ENCODE peak calls at places on chromosomes 16 and 17, in four cellular contexts. D is GOT3, P is NB4, N is foreskin fibroblast. V is an unnamed sample.

GRCh38 chr17:45697076-45697475 is 87.0 kb upstream of the CRHR1 start:
- DNase-seq in P (no peak), D (no peak), N (no peak), V (no peak)

GRCh38 chr16:88723911-88724310 is 17.6 kb downstream of the CTU2 start:
- DNase-seq in P (no peak), N (no peak), D (no peak), V (no peak)

GRCh38 chr16:23196577-23196976 is 14.0 kb downstream of the SCNN1G start:
- DNase-seq in N (no peak), P (no peak), D (no peak), V (no peak)

GRCh38 chr16:12771341-12771798 is 32.3 kb downstream of the CPPED1 start:
- DNase-seq in P (no peak), N (no peak), D (no peak), V (peak)

GRCh38 chr16:6864244-6864643 is 468.4 kb upstream of the RBFOX1 start:
- DNase-seq in P (no peak), N (no peak), D (no peak), V (no peak)

GRCh38 chr17:63571632-63572310 is 21.5 kb downstream of the DCAF7 start:
- DNase-seq in D (no peak), P (peak), N (peak), V (no peak)

GRCh38 chr17:36980281-36980761 is 31.6 kb downstream of the AATF start:
- DNase-seq in D (no peak), N (no peak), P (no peak), V (no peak)

GRCh38 chr17:14228903-14229302 is 7.8 kb downstream of the CDRT15 start:
- DNase-seq in N (peak), D (no peak), P (no peak), V (no peak)

GRCh38 chr17:57832299-57832698 is 17.5 kb downstream of the MRPS23 start:
- DNase-seq in N (no peak), D (no peak), P (peak), V (no peak)

GRCh38 chr17:76371656-76372628 is 12.5 kb upstream of the SPHK1 start:
- DNase-seq in N (peak), D (no peak), P (no peak), V (peak)

GRCh38 chr16:56972898-56973689 is 11.3 kb downstream of the CETP start:
- DNase-seq in N (no peak), D (no peak), P (no peak), V (no peak)

GRCh38 chr16:69324013-69324531 is 6.3 kb downstream of the PDF start:
- DNase-seq in D (no peak), P (no peak), N (no peak), V (no peak)

GRCh38 chr16:73129455-73129854 is 81.5 kb upstream of the ZFHX3 start:
- DNase-seq in D (no peak), P (no peak), N (no peak), V (no peak)

GRCh38 chr16:85595812-85596495 is 17.2 kb upstream of the GSE1 start:
- DNase-seq in D (no peak), N (no peak), P (no peak), V (no peak)

GRCh38 chr17:28810437-28810836 is 32.2 kb downstream of the FAM222B start:
- DNase-seq in D (no peak), P (no peak), N (no peak), V (no peak)

GRCh38 chr16:1793578-1794220 is at the start of gene IGFALS:
- DNase-seq in N (no peak), P (no peak), D (no peak), V (no peak)

GRCh38 chr16:56262148-56262878 is 71.0 kb downstream of the GNAO1 start:
- DNase-seq in N (no peak), D (no peak), P (peak), V (no peak)

GRCh38 chr17:65660947-65661346 is 99.5 kb upstream of the AXIN2 start:
- DNase-seq in D (no peak), P (peak), N (peak), V (no peak)

GRCh38 chr16:65099607-65100006 is 22.3 kb downstream of the CDH11 start:
- DNase-seq in P (no peak), N (no peak), D (no peak), V (no peak)

GRCh38 chr16:12150600-12150999 is 174.1 kb downstream of the SNX29 start:
- DNase-seq in D (no peak), P (peak), N (no peak), V (no peak)